ENCODE peak calls at places on chromosomes 6 and 20, in nine cellular contexts. A, Z, P, E, V, H, Q, L and J are unnamed samples.

GRCh38 chr6:130020892-130021483 is 2.6 kb downstream of the L3MBTL3 start:
- DNase-seq in H (peak; percentile 51), A (peak; percentile 67), Q (peak; percentile 89), E (peak; percentile 75), L (peak; percentile 37), V (peak; percentile 79), P (peak; percentile 86), Z (peak; percentile 66), J (peak; percentile 91)

GRCh38 chr6:133418108-133418507 is 177.0 kb downstream of the EYA4 start:
- DNase-seq in P (no peak), A (no peak), E (no peak), H (no peak), Q (no peak), V (no peak), Z (no peak), L (no peak), J (no peak)

GRCh38 chr6:43395822-43396221 is 26.4 kb upstream of the ZNF318 start:
- DNase-seq in V (peak; percentile 35), Z (no peak), A (no peak), P (no peak), L (no peak), E (no peak), Q (no peak), H (no peak), J (no peak)

GRCh38 chr6:82182756-82183155 is 64.8 kb downstream of the IBTK start:
- DNase-seq in L (no peak), E (no peak), Q (no peak), Z (no peak), P (no peak), A (no peak), H (no peak), V (no peak), J (peak; percentile 35)

GRCh38 chr6:32885698-32886286 is 31.8 kb downstream of the PSMB9 start:
- DNase-seq in H (no peak), E (peak; percentile 39), P (peak; percentile 86), A (no peak), Q (peak; percentile 81), Z (peak; percentile 16), V (no peak), L (no peak), J (peak; percentile 80)

GRCh38 chr6:136987526-136987925 is 57.2 kb downstream of the IL20RA start:
- DNase-seq in A (no peak), P (no peak), V (no peak), Z (no peak), Q (no peak), H (no peak), E (no peak), L (no peak), J (no peak)

GRCh38 chr20:19205999-19206398 is 6.4 kb upstream of the SLC24A3 start:
- DNase-seq in V (peak; percentile 57), P (peak; percentile 57), E (no peak), Z (no peak), A (peak; percentile 38), H (no peak), Q (peak; percentile 79), L (peak; percentile 96), J (peak; percentile 34)

GRCh38 chr20:2698912-2699311 is 6.3 kb downstream of the EBF4 start:
- DNase-seq in L (no peak), A (no peak), P (no peak), Z (no peak), Q (no peak), V (no peak), H (no peak), E (no peak), J (no peak)

GRCh38 chr20:36145877-36146707 is 8.4 kb upstream of the EPB41L1 start:
- DNase-seq in Z (no peak), Q (peak; percentile 49), E (peak; percentile 25), H (no peak), L (peak; percentile 47), P (peak; percentile 45), V (no peak), A (no peak), J (no peak)

GRCh38 chr20:50635676-50636600 is 55.4 kb downstream of the RIPOR3 start:
- DNase-seq in H (no peak), Q (peak; percentile 88), V (peak; percentile 76), E (no peak), Z (no peak), P (peak; percentile 59), A (peak; percentile 59), L (peak; percentile 85), J (peak; percentile 24)

GRCh38 chr6:99016355-99016754 is 68.6 kb upstream of the FBXL4 start:
- DNase-seq in P (no peak), H (no peak), V (no peak), L (no peak), A (no peak), Q (no peak), E (no peak), Z (no peak), J (peak; percentile 94)

GRCh38 chr6:133542056-133542821 is 301.1 kb downstream of the EYA4 start:
- DNase-seq in L (no peak), E (no peak), H (no peak), V (no peak), Q (no peak), Z (no peak), P (no peak), A (no peak), J (peak; percentile 19)

GRCh38 chr20:45080867-45081616 is 19.9 kb downstream of the KCNS1 start:
- DNase-seq in Z (no peak), Q (peak; percentile 3), V (no peak), L (no peak), A (no peak), P (peak; percentile 16), H (no peak), E (no peak), J (no peak)
- TF ChIP-seq CTCF in Z (peak; percentile 54), Q (peak; percentile 60), V (no peak), L (no peak), A (peak; percentile 45), P (peak; percentile 71), H (no peak), E (peak; percentile 66), J (peak; percentile 58)

GRCh38 chr20:31845300-31845863 is at the start of gene FOXS1:
- DNase-seq in H (no peak), L (no peak), A (no peak), Q (peak; percentile 78), V (no peak), E (no peak), Z (no peak), P (no peak), J (peak; percentile 36)
- H3K4me3 ChIP-seq in H (peak within 1 kb of the TSS; percentile 14), L (peak within 1 kb of the TSS; percentile 19), A (peak within 1 kb of the TSS; percentile 10), Q (no peak within 1 kb of the TSS), V (no peak within 1 kb of the TSS), E (no peak within 1 kb of the TSS), Z (no peak within 1 kb of the TSS), P (no peak within 1 kb of the TSS), J (peak within 1 kb of the TSS; percentile 18)

GRCh38 chr20:46939031-46939430 is 44.4 kb downstream of the EYA2 start:
- DNase-seq in P (peak; percentile 37), E (no peak), A (no peak), V (no peak), Z (no peak), L (no peak), H (no peak), Q (no peak), J (no peak)
- TF ChIP-seq CTCF in P (peak; percentile 58), E (peak; percentile 29), A (no peak), V (no peak), Z (peak; percentile 12), L (no peak), H (peak; percentile 16), Q (no peak), J (no peak)

DNA sequence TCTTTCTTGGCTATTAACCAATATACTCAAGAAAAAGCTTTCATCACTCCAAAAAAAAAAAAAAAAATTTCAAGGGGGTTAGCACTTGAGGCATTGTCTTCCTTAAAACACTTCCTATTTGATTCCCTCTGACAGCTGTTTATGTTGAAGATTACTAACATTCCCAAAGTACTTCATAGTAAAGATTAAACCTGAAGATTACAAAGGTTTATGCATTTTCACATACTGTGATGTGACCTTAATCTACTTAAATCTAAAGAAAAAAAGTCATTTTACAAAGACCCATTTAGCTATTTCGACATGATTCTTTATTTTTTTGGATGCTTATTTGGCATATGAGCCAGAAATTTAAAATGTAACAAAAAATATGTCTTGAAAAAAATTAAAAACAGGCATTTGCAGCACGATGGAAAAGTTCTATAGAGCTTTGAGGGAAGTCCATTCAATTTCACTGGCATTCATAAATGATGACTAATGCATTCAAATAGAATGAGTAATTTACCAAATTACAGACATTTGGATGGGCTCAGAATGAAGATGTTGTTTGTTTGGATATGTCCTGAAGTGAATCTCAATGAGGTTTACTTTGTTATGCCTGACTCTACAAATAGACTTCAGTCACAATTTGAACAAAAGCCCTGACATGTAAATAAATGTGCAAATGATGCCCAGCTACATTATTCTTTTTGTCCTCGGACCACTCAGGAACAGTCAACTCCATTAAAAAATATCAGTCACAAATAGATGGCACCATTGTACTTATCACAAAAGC is 674.6 kb upstream of the MARCKS start:
- DNase-seq in Q (no peak), L (no peak), H (no peak), Z (peak; percentile 62), A (peak; percentile 7), V (no peak), P (no peak), E (peak; percentile 54), J (peak; percentile 80)
- H3K4me3 ChIP-seq in Q (no peak overlapping the region), L (no peak overlapping the region), H (no peak overlapping the region), Z (no peak overlapping the region), A (no peak overlapping the region), V (no peak overlapping the region), P (no peak overlapping the region), E (no peak overlapping the region), J (no peak overlapping the region)

GRCh38 chr6:36546958-36547645 is at the start of gene STK38:
- DNase-seq in H (peak; percentile 83), Z (peak; percentile 41), V (peak; percentile 94), P (peak; percentile 94), A (no peak), E (no peak), L (peak; percentile 98), Q (peak; percentile 93), J (peak; percentile 87)

GRCh38 chr6:36548401-36548743 is 1.1 kb upstream of the STK38 start:
- DNase-seq in V (no peak), E (no peak), A (no peak), Q (no peak), H (no peak), L (no peak), Z (no peak), P (no peak), J (no peak)

GRCh38 chr6:36546664-36546957 is 668 bp downstream of the STK38 start:
- DNase-seq in V (no peak), L (no peak), Z (no peak), A (no peak), P (peak; percentile 18), Q (no peak), E (no peak), H (no peak), J (peak; percentile 29)

GRCh38 chr6:36545767-36546663 is 1.3 kb downstream of the STK38 start:
- DNase-seq in H (no peak), L (no peak), A (no peak), V (no peak), P (peak; percentile 47), Q (peak; percentile 51), E (no peak), Z (no peak), J (peak; percentile 48)

GRCh38 chr6:36547646-36548400 is 544 bp upstream of the STK38 start:
- DNase-seq in Z (no peak), P (peak; percentile 47), V (no peak), H (no peak), L (no peak), E (no peak), A (no peak), Q (no peak), J (no peak)
- TF ChIP-seq CTCF in Z (no peak), P (peak; percentile 23), V (no peak), H (no peak), L (no peak), E (no peak), A (no peak), Q (no peak), J (no peak)